ENCODE peak calls at places on chromosome 14, in ten cellular contexts. X is OCI-LY7; W is activated CD8-positive, alpha-beta T cell treated with anti-CD3 and anti-CD28 coated beads for 36 hours; E is ascending aorta; U is B cell; J is neural crest cell; R is fibroblast of pulmonary artery; N is GM12865; Y is left ventricle myocardium inferior; O is A549. C is an unnamed sample.

GRCh38 chr14:38285962-38286361 is 30.1 kb upstream of the CLEC14A start:
- DNase-seq in Y (no peak), O (no peak), N (no peak), U (no peak), W (no peak), R (peak; percentile 87), J (no peak), E (no peak), X (no peak), C (no peak)

GRCh38 chr14:61839452-61839851 is 77.2 kb downstream of the SNAPC1 start:
- DNase-seq in U (no peak), J (no peak), O (no peak), E (no peak), N (no peak), R (peak; percentile 89), Y (no peak), W (no peak), X (no peak), C (no peak)

GRCh38 chr14:58717211-58717610 is 79.4 kb downstream of the DACT1 start:
- DNase-seq in R (no peak), W (no peak), X (no peak), N (no peak), O (no peak), E (no peak), J (no peak), U (no peak), Y (no peak), C (no peak)

GRCh38 chr14:81990312-81990761 is 456.7 kb upstream of the SEL1L start:
- DNase-seq in W (peak; percentile 49), Y (no peak), U (no peak), O (peak; percentile 6), J (peak; percentile 63), R (peak; percentile 69), X (peak; percentile 57), N (peak; percentile 57), E (peak; percentile 67), C (peak; percentile 26)

GRCh38 chr14:76267322-76268012 is 108.5 kb upstream of the ESRRB start:
- DNase-seq in O (no peak), U (no peak), N (no peak), R (peak; percentile 46), E (no peak), Y (peak; percentile 68), W (peak; percentile 15), X (no peak), J (peak; percentile 24), C (peak; percentile 31)

GRCh38 chr14:89607453-89607852 is 190.4 kb upstream of the FOXN3 start:
- DNase-seq in U (no peak), Y (no peak), R (no peak), W (no peak), N (no peak), O (no peak), J (no peak), E (no peak), X (no peak), C (no peak)

GRCh38 chr14:59318908-59319307 is 130.4 kb downstream of the DAAM1 start:
- DNase-seq in Y (no peak), W (no peak), N (no peak), R (peak; percentile 36), J (no peak), O (no peak), X (no peak), E (no peak), U (no peak), C (no peak)

GRCh38 chr14:34051966-34052657 is 101.2 kb upstream of the EGLN3 start:
- DNase-seq in E (no peak), R (peak; percentile 71), J (no peak), O (peak; percentile 51), Y (no peak), X (no peak), N (peak; percentile 56), W (peak; percentile 24), U (no peak), C (peak; percentile 33)

GRCh38 chr14:87628129-87628528 is 364.9 kb downstream of the GALC start:
- DNase-seq in W (no peak), U (no peak), J (peak; percentile 12), R (peak; percentile 36), E (peak; percentile 71), Y (no peak), N (no peak), X (no peak), O (no peak), C (no peak)

GRCh38 chr14:90576581-90576980 is 179.8 kb downstream of the CALM1 start:
- DNase-seq in E (no peak), W (no peak), O (no peak), N (no peak), U (no peak), J (no peak), Y (no peak), R (peak; percentile 49), X (no peak), C (no peak)

GRCh38 chr14:68168460-68169109 is 349.0 kb downstream of the RAD51B start:
- DNase-seq in R (no peak), W (no peak), N (no peak), X (no peak), U (no peak), E (no peak), J (no peak), O (no peak), Y (no peak), C (no peak)

GRCh38 chr14:28361486-28361885 is 405.1 kb upstream of the FOXG1 start:
- DNase-seq in X (no peak), Y (no peak), J (no peak), W (no peak), O (no peak), N (no peak), E (no peak), U (no peak), R (no peak), C (no peak)

GRCh38 chr14:98131406-98131805 is 1140.6 kb downstream of the BCL11B start:
- DNase-seq in J (no peak), X (no peak), R (no peak), O (no peak), U (no peak), N (peak; percentile 51), Y (no peak), W (no peak), E (no peak), C (no peak)

DNA sequence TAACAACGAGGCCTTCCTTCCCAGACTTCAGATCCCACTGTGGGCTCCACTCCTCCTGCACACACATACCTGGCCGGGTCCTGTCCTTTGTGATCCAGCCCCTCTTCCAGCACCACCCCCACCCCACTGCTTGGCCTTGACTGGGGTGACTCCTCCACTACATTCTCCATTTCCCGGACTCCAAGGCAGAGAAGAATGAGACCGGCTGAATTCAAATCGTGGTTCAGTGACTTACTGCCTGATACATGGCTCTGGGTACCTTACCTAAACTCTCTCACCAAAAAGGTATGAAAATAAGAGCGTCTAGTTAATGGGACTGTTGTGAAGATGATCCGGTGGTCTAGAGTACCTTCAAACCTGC is 1.7 kb upstream of the ZBTB42 start:
- DNase-seq in U (no peak), R (no peak), Y (no peak), E (no peak), W (no peak), O (no peak), J (no peak), N (no peak), X (no peak), C (no peak)
- TF ChIP-seq CTCF in U (no peak), R (no peak), Y (no peak), E (no peak), W (no peak), O (no peak), J (no peak), N (no peak), X (no peak), C (no peak)

GRCh38 chr14:24216345-24216699 is 456 bp upstream of the MDP1 start:
- DNase-seq in E (no peak), U (no peak), W (no peak), N (no peak), J (no peak), O (no peak), Y (no peak), R (no peak), X (no peak), C (no peak)

GRCh38 chr14:24215495-24216344 is at the start of gene MDP1:
- DNase-seq in E (peak; percentile 92), U (peak; percentile 88), Y (peak; percentile 87), X (peak; percentile 93), W (peak; percentile 91), R (peak; percentile 89), N (peak; percentile 94), O (peak; percentile 95), J (peak; percentile 70), C (peak; percentile 91)

GRCh38 chr14:24211311-24211710 is 2.0 kb downstream of the CHMP4A start:
- DNase-seq in X (no peak), R (no peak), W (no peak), U (no peak), O (no peak), Y (no peak), N (no peak), J (no peak), E (peak; percentile 56), C (no peak)

GRCh38 chr14:24213866-24214652 is 771 bp upstream of the CHMP4A start:
- DNase-seq in U (no peak), E (peak; percentile 19), X (no peak), O (no peak), Y (no peak), W (no peak), R (no peak), N (no peak), J (no peak), C (no peak)

GRCh38 chr14:24212924-24213865 is at the start of gene CHMP4A:
- DNase-seq in W (peak; percentile 99), O (peak; percentile 99), X (peak; percentile 98), Y (peak; percentile 97), U (peak; percentile 98), R (peak; percentile 99), E (peak; percentile 99), J (peak; percentile 89), N (peak; percentile 99), C (peak; percentile 97)
- TF ChIP-seq CTCF in W (no peak), O (no peak), X (no peak), Y (peak; percentile 42), U (peak; percentile 3), R (peak; percentile 9), E (no peak), J (no peak), N (no peak), C (peak; percentile 8)

GRCh38 chr14:57435923-57436322 is 45.5 kb downstream of the NAA30 start:
- DNase-seq in Y (no peak), X (no peak), W (no peak), J (no peak), O (no peak), E (no peak), R (no peak), U (no peak), N (no peak), C (no peak)
- TF ChIP-seq CTCF in Y (no peak), X (peak; percentile 11), W (no peak), J (peak; percentile 44), O (no peak), E (no peak), R (no peak), U (no peak), N (no peak), C (no peak)

DNA sequence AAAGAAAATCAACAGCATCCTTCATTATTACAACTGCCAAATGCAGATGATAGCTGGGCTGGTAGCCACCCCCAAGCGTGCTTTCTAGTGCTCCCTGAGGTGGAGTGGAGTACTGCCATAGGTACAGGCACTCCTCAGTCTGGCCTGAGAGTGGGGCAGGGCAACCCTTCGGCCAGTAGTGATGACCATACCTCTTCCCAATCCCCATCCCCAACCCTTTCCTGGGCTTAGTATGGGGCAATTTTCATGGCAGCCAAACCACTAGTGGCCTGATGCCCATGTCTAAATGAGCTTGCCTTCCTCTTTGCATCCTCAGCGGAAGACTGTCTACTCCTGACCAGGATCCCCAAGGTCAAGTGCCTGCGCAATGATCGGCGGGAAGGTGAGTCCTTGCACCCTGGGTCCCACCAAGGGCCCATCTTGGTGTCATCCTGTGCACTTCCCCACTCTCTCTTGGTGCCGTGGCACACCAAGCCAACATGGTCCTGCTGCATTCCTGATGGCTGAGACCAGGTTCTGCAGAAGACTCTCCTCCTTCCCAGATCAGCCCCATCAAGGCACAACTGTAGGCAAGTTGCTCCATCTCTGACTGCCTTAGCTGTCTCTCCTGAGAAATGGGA is 65.8 kb downstream of the GALNT16 start:
- DNase-seq in N (no peak), Y (no peak), U (no peak), W (no peak), R (no peak), X (no peak), J (no peak), O (peak; percentile 48), E (peak; percentile 46), C (no peak)
- TF ChIP-seq CTCF in N (peak; percentile 18), Y (no peak), U (no peak), W (no peak), R (peak; percentile 21), X (peak; percentile 37), J (no peak), O (no peak), E (no peak), C (no peak)